ENCODE peak calls at places on chromosomes 11 and 22, in eight cellular contexts. M is COR-L47, G is A549, Z is RWPE1, K is cardiac fibroblast, H is amniotic stem cell, C is sciatic nerve, E is brain pericyte. J is an unnamed sample.

GRCh38 chr11:64453466-64453865 is 94.5 kb downstream of the RPS6KA4 start:
- DNase-seq in E (no peak), K (no peak), M (no peak), G (no peak), Z (no peak), H (no peak), C (peak), J (no peak)

GRCh38 chr11:29435421-29435820 is 581.4 kb downstream of the KCNA4 start:
- DNase-seq in H (no peak), G (no peak), M (no peak), Z (no peak), E (no peak), K (peak), C (no peak), J (no peak)

GRCh38 chr11:83292709-83293435 is 6.7 kb upstream of the CCDC90B start:
- DNase-seq in K (peak), C (no peak), E (no peak), G (peak), H (peak), Z (peak), M (peak), J (peak)

GRCh38 chr11:128845334-128845780 is 21.7 kb downstream of the KCNJ1 start:
- DNase-seq in Z (no peak), G (no peak), H (no peak), E (no peak), K (no peak), C (no peak), M (no peak), J (no peak)

GRCh38 chr11:8566613-8567210 is 27.3 kb downstream of the STK33 start:
- DNase-seq in G (no peak), H (peak), K (peak), Z (peak), C (no peak), E (peak), M (peak), J (peak)

GRCh38 chr22:24433868-24434471 is 6.6 kb downstream of the ADORA2A start:
- DNase-seq in E (no peak), Z (no peak), K (peak), M (no peak), C (peak), H (no peak), G (no peak), J (peak)

GRCh38 chr22:28950567-28951411 is 67.4 kb downstream of the ZNRF3 start:
- DNase-seq in E (no peak), H (no peak), K (no peak), G (no peak), M (no peak), Z (no peak), C (no peak), J (no peak)

GRCh38 chr11:8206251-8207079 is 37.6 kb upstream of the RIC3 start:
- DNase-seq in M (peak), C (no peak), H (no peak), G (no peak), Z (no peak), E (no peak), K (peak), J (no peak)

GRCh38 chr11:44400431-44400830 is 90.5 kb upstream of the ALX4 start:
- DNase-seq in H (no peak), Z (no peak), C (no peak), K (no peak), G (no peak), M (no peak), E (no peak), J (no peak)

GRCh38 chr11:133360860-133361688 is 171.2 kb downstream of the OPCML start:
- DNase-seq in M (no peak), E (no peak), C (no peak), Z (no peak), K (no peak), H (no peak), G (no peak), J (no peak)

GRCh38 chr11:83006877-83007330 is 64.8 kb downstream of the RAB30 start:
- DNase-seq in Z (no peak), C (no peak), E (no peak), K (no peak), M (peak), H (no peak), G (no peak), J (no peak)

GRCh38 chr11:36345535-36346141 is 49.5 kb downstream of the PRR5L start:
- DNase-seq in G (no peak), E (no peak), K (no peak), Z (no peak), H (no peak), C (no peak), M (no peak), J (no peak)

GRCh38 chr22:27534720-27535125 is 266.8 kb downstream of the MN1 start:
- DNase-seq in G (no peak), K (peak), Z (no peak), C (no peak), H (no peak), E (no peak), M (no peak), J (no peak)

GRCh38 chr22:19499236-19499879 is 19.6 kb downstream of the CDC45 start:
- DNase-seq in G (no peak), Z (no peak), H (no peak), E (no peak), M (no peak), C (no peak), K (no peak), J (no peak)

GRCh38 chr11:80103149-80103859 is 662.5 kb upstream of the TENM4 start:
- DNase-seq in K (peak), M (no peak), Z (peak), G (no peak), E (peak), H (peak), C (no peak), J (peak)

GRCh38 chr11:96168623-96169022 is 174.4 kb downstream of the MAML2 start:
- DNase-seq in H (peak), M (no peak), G (peak), E (no peak), C (no peak), Z (peak), K (peak), J (peak)

GRCh38 chr11:125207866-125208425 is 43.4 kb downstream of the PKNOX2 start:
- DNase-seq in H (no peak), E (no peak), G (no peak), M (no peak), Z (peak), C (no peak), K (peak), J (peak)

GRCh38 chr11:71266114-71266833 is 13.9 kb upstream of the SHANK2 start:
- DNase-seq in E (no peak), K (no peak), G (no peak), H (no peak), C (no peak), Z (no peak), M (no peak), J (no peak)

GRCh38 chr11:27830206-27830605 is 130.0 kb upstream of the BDNF start:
- DNase-seq in E (no peak), M (no peak), Z (no peak), C (no peak), H (no peak), G (no peak), K (no peak), J (no peak)